ENCODE peak calls at places on chromosomes 2 and 18, in ten cellular contexts. V is epithelial cell of esophagus; T is CD8-positive, alpha-beta memory T cell; K is cardiac muscle cell; R is right cardiac atrium; I is testis; S is effector memory CD4-positive, alpha-beta T cell; C is body of pancreas; U is aorta; M is fibroblast of the aortic adventitia. G is an unnamed sample.

GRCh38 chr2:6083131-6083530 is 390.9 kb downstream of the SOX11 start:
- DNase-seq in C (no peak), K (no peak), V (no peak), U (no peak), S (no peak), M (no peak), R (no peak), T (no peak), I (no peak), G (no peak)

GRCh38 chr2:95374451-95374915 is 28.0 kb upstream of the FAHD2A start:
- DNase-seq in U (peak; percentile 60), I (no peak), K (no peak), R (no peak), V (no peak), S (no peak), C (no peak), M (no peak), T (no peak), G (no peak)

GRCh38 chr2:216636570-216637450 is 3.6 kb downstream of the IGFBP2 start:
- DNase-seq in T (no peak), K (peak; percentile 15), V (peak; percentile 81), U (peak; percentile 83), C (peak; percentile 84), I (no peak), M (no peak), R (no peak), S (no peak), G (peak; percentile 81)

GRCh38 chr2:183260527-183260926 is 136.3 kb downstream of the NUP35 start:
- DNase-seq in K (no peak), M (no peak), U (peak; percentile 68), S (no peak), T (no peak), R (no peak), C (no peak), I (no peak), V (no peak), G (peak; percentile 57)

GRCh38 chr2:224776795-224777562 is 60.8 kb upstream of the CCDC195 start:
- DNase-seq in T (no peak), V (peak; percentile 4), K (no peak), S (no peak), M (no peak), R (no peak), U (no peak), I (no peak), C (no peak), G (no peak)

GRCh38 chr2:162071016-162071415 is 3.0 kb downstream of the DPP4 start:
- DNase-seq in U (no peak), M (peak; percentile 72), S (no peak), I (no peak), V (no peak), K (peak; percentile 74), R (no peak), C (no peak), T (no peak), G (no peak)

GRCh38 chr2:237269121-237269875 is 144.7 kb downstream of the COL6A3 start:
- DNase-seq in I (no peak), U (no peak), V (no peak), C (no peak), M (no peak), R (no peak), S (no peak), K (no peak), T (no peak), G (no peak)

GRCh38 chr2:174635747-174636399 is 38.3 kb upstream of the WIPF1 start:
- DNase-seq in I (no peak), C (no peak), V (no peak), U (no peak), S (no peak), K (no peak), R (no peak), M (peak; percentile 86), T (no peak), G (no peak)

GRCh38 chr2:147098946-147099345 is 745.9 kb upstream of the ACVR2A start:
- DNase-seq in M (peak; percentile 41), U (no peak), I (no peak), R (no peak), T (no peak), S (no peak), V (peak; percentile 16), K (peak; percentile 39), C (no peak), G (no peak)

GRCh38 chr2:73111300-73112025 is 1.3 kb downstream of the RAB11FIP5 start:
- DNase-seq in K (peak; percentile 39), T (no peak), S (no peak), R (peak; percentile 59), U (peak; percentile 76), M (no peak), I (peak; percentile 18), V (peak; percentile 69), C (peak; percentile 56), G (peak; percentile 39)

GRCh38 chr2:33426666-33427231 is 49.7 kb upstream of the RASGRP3 start:
- DNase-seq in M (peak; percentile 96), V (peak; percentile 63), S (no peak), U (no peak), C (peak; percentile 69), R (peak; percentile 21), T (no peak), K (peak; percentile 61), I (peak; percentile 38), G (no peak)

GRCh38 chr2:65113816-65114215 is 16.1 kb downstream of the RAB1A start:
- DNase-seq in T (no peak), I (no peak), S (no peak), C (no peak), K (no peak), V (no peak), M (no peak), U (no peak), R (no peak), G (no peak)

GRCh38 chr2:5111581-5111980 is 580.6 kb upstream of the SOX11 start:
- DNase-seq in U (no peak), T (no peak), V (no peak), M (no peak), K (no peak), C (no peak), R (no peak), S (no peak), I (no peak), G (no peak)

GRCh38 chr18:77911973-77912372 is 662.3 kb downstream of the GALR1 start:
- DNase-seq in C (no peak), U (no peak), I (no peak), T (no peak), S (no peak), K (no peak), R (no peak), V (no peak), M (no peak), G (no peak)

GRCh38 chr2:104788721-104789446 is 65.0 kb upstream of the POU3F3 start:
- DNase-seq in K (no peak), T (no peak), U (no peak), R (no peak), M (no peak), I (no peak), V (no peak), C (no peak), S (no peak), G (no peak)
- H3K4me3 ChIP-seq in K (no peak overlapping the region), T (no peak overlapping the region), U (no peak overlapping the region), R (no peak overlapping the region), M (no peak overlapping the region), I (no peak overlapping the region), V (no peak overlapping the region), C (no peak overlapping the region), S (no peak overlapping the region), G (no peak overlapping the region)

DNA sequence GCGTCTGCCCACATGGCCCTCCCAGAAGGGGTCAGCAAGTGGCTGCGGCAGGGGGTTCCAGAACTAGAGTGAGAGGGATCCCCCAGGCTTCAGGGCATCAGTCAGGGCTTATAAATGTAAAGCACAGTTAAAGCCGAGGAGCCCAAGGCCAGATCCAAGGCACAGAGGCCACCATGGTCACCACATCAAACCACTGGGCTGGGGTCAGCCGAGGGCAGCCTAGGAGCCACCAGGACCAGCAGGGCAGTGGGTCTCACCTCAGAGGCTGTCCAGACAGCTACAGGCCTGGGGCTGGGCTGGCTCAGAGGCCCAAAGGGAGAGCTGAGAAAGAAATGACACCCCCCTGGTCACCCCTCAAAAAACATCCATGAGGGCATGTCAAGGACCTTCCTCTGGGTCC is 188.5 kb downstream of the INHBB start:
- DNase-seq in I (no peak), M (no peak), U (no peak), T (no peak), V (no peak), C (no peak), R (no peak), S (no peak), K (no peak), G (no peak)
- H3K4me3 ChIP-seq in I (no peak overlapping the region), M (no peak overlapping the region), U (no peak overlapping the region), T (no peak overlapping the region), V (no peak overlapping the region), C (no peak overlapping the region), R (no peak overlapping the region), S (no peak overlapping the region), K (no peak overlapping the region), G (no peak overlapping the region)

DNA sequence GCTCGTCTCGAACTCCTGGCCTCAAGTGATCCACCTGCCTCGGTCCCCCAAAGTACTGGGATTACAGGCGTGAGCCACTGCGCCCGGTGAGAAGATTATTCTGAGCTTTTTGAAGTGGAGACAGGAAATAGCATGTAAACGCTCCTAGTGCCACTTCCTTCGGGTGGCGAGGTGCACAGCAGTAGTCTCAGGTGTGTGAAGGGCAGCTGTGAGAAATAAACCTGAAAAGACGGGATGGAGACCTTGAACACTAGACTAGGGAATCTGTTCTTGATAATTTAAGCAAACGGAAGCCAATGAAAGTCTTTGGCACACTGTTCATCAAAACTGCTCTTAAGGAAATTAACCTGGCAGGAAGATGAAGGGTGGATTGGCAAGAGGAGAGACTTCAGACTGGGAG is 444 bp upstream of the PLEKHH2 start:
- DNase-seq in C (no peak), S (no peak), U (no peak), I (no peak), M (no peak), V (no peak), R (no peak), T (no peak), K (no peak), G (no peak)
- H3K4me3 ChIP-seq in C (peak overlapping the region; percentile 61), S (peak overlapping the region; percentile 72), U (no peak overlapping the region), I (peak overlapping the region; percentile 86), M (peak overlapping the region; percentile 67), V (peak overlapping the region; percentile 57), R (peak overlapping the region; percentile 75), T (peak overlapping the region; percentile 75), K (peak overlapping the region; percentile 77), G (peak overlapping the region; percentile 99)

GRCh38 chr2:41998789-41999470 is 48.9 kb upstream of the PKDCC start:
- DNase-seq in V (no peak), K (peak; percentile 82), T (no peak), S (no peak), C (no peak), U (no peak), I (no peak), M (peak; percentile 86), R (peak; percentile 56), G (peak; percentile 38)

GRCh38 chr2:41994661-41995060 is 53.2 kb upstream of the PKDCC start:
- DNase-seq in K (no peak), U (no peak), V (no peak), R (no peak), M (no peak), I (no peak), S (no peak), C (no peak), T (no peak), G (peak; percentile 29)

GRCh38 chr2:42001696-42002331 is 46.0 kb upstream of the PKDCC start:
- DNase-seq in U (no peak), V (no peak), R (no peak), I (peak; percentile 68), M (no peak), T (no peak), S (no peak), K (no peak), C (no peak), G (no peak)

GRCh38 chr2:41999882-42000281 is 47.9 kb upstream of the PKDCC start:
- DNase-seq in V (no peak), R (no peak), U (no peak), I (no peak), S (no peak), C (no peak), K (no peak), T (no peak), M (no peak), G (no peak)

GRCh38 chr2:41998201-41998781 is 49.5 kb upstream of the PKDCC start:
- DNase-seq in K (no peak), C (no peak), I (no peak), T (no peak), U (no peak), S (no peak), V (no peak), R (no peak), M (no peak), G (no peak)
- H3K4me3 ChIP-seq in K (no peak overlapping the region), C (no peak overlapping the region), I (no peak overlapping the region), T (no peak overlapping the region), U (no peak overlapping the region), S (no peak overlapping the region), V (no peak overlapping the region), R (no peak overlapping the region), M (no peak overlapping the region), G (peak overlapping the region; percentile 23)

G was measured in tibial artery.